ENCODE peak calls at places on chromosomes 7 and 10, in five cellular contexts. M, B, P, I and H are unnamed samples.
A peak's percentile ranks its signal among the peaks of the same experiment; 100 is the strongest.

GRCh38 chr10:24723788-24724380 is at the start of gene ARHGAP21:
- DNase-seq in M (peak; percentile 68), B (peak; percentile 82), P (peak; percentile 44), I (peak; percentile 84), H (peak; percentile 71)

GRCh38 chr10:114245128-114245791 is 6.2 kb downstream of the VWA2 start:
- DNase-seq in M (no peak), B (no peak), P (no peak), I (no peak), H (no peak)

GRCh38 chr10:60757422-60757895 is 20.8 kb upstream of the CDK1 start:
- DNase-seq in M (peak; percentile 6), B (peak; percentile 57), P (no peak), I (no peak), H (no peak)

GRCh38 chr10:6173203-6173602 is 29.5 kb upstream of the PFKFB3 start:
- DNase-seq in M (no peak), B (no peak), P (peak; percentile 67), I (no peak), H (no peak)

GRCh38 chr7:72182036-72182435 is 230.1 kb downstream of the CALN1 start:
- DNase-seq in M (no peak), B (no peak), P (no peak), I (no peak), H (no peak)

GRCh38 chr10:102421645-102422585 is 1.3 kb downstream of the FBXL15 start:
- DNase-seq in M (no peak), B (peak; percentile 24), P (no peak), I (peak; percentile 71), H (no peak)

GRCh38 chr10:128990986-128991385 is 476.1 kb upstream of the MGMT start:
- DNase-seq in M (no peak), B (no peak), P (no peak), I (no peak), H (no peak)

GRCh38 chr7:787332-788240 is 44.7 kb upstream of the SUN1 start:
- DNase-seq in M (no peak), B (no peak), P (no peak), I (no peak), H (no peak)

GRCh38 chr7:14973712-14974428 is 71.3 kb upstream of the DGKB start:
- DNase-seq in M (no peak), B (peak; percentile 22), P (no peak), I (peak; percentile 14), H (no peak)

GRCh38 chr7:8197994-8198698 is 63.8 kb downstream of the ICA1 start:
- DNase-seq in M (no peak), B (no peak), P (peak; percentile 57), I (no peak), H (no peak)

GRCh38 chr7:13115157-13115772 is 427.8 kb downstream of the ARL4A start:
- DNase-seq in M (peak; percentile 16), B (peak; percentile 52), P (no peak), I (no peak), H (no peak)

GRCh38 chr10:90958781-90959180 is 37.9 kb upstream of the ANKRD1 start:
- DNase-seq in M (no peak), B (no peak), P (no peak), I (no peak), H (no peak)

GRCh38 chr10:58157076-58157766 is 110.5 kb downstream of the IPMK start:
- DNase-seq in M (peak; percentile 95), B (peak; percentile 95), P (no peak), I (peak; percentile 99), H (peak; percentile 34)

GRCh38 chr7:105759670-105760548 is 116.5 kb downstream of the ATXN7L1 start:
- DNase-seq in M (peak; percentile 71), B (peak; percentile 79), P (peak; percentile 23), I (peak; percentile 78), H (peak; percentile 62)

GRCh38 chr7:120740348-120740747 is 117.6 kb downstream of the TSPAN12 start:
- DNase-seq in M (peak; percentile 10), B (peak; percentile 58), P (no peak), I (no peak), H (no peak)

GRCh38 chr7:56175086-56175760 is 59.0 kb upstream of the NUPR2 start:
- DNase-seq in M (no peak), B (no peak), P (no peak), I (peak; percentile 13), H (peak; percentile 8)

GRCh38 chr7:138125119-138125518 is 48.9 kb downstream of the AKR1D1 start:
- DNase-seq in M (no peak), B (peak; percentile 25), P (no peak), I (peak; percentile 44), H (no peak)

GRCh38 chr7:158863611-158864506 is 7.5 kb downstream of the DYNC2I1 start:
- DNase-seq in M (peak; percentile 60), B (peak; percentile 57), P (peak; percentile 71), I (peak; percentile 81), H (peak; percentile 39)

GRCh38 chr10:89090760-89091455 is 100.3 kb downstream of the FAS start:
- DNase-seq in M (peak; percentile 36), B (peak; percentile 59), P (no peak), I (peak; percentile 37), H (no peak)

GRCh38 chr7:157554393-157555238 is 217.8 kb downstream of the DNAJB6 start:
- DNase-seq in M (no peak), B (no peak), P (no peak), I (no peak), H (no peak)

GRCh38 chr7:124130-124949 is 68.0 kb upstream of the FAM20C start:
- DNase-seq in M (no peak), B (no peak), P (no peak), I (no peak), H (no peak)

GRCh38 chr10:5419466-5420094 is 7.2 kb downstream of the NET1 start:
- DNase-seq in M (no peak), B (peak; percentile 52), P (no peak), I (no peak), H (no peak)

GRCh38 chr10:70964281-70964680 is 75.9 kb upstream of the PCBD1 start:
- DNase-seq in M (no peak), B (no peak), P (no peak), I (no peak), H (no peak)

GRCh38 chr7:95608344-95609173 is 12.2 kb upstream of the PDK4 start:
- DNase-seq in M (peak; percentile 93), B (peak; percentile 100), P (peak; percentile 18), I (peak; percentile 96), H (peak; percentile 12)

GRCh38 chr7:131649003-131649541 is 92.6 kb upstream of the PODXL start:
- DNase-seq in M (no peak), B (no peak), P (no peak), I (peak; percentile 51), H (no peak)